ENCODE peak calls at places on chromosomes 11 and 22, in seven cellular contexts. One of them, this sample, is unnamed.

GRCh38 chr22:33758125-33758483 is 162.2 kb downstream of the LARGE1 start:
- DNase-seq in neuronal stem cell: no peak
- DNase-seq in substantia nigra: no peak
- DNase-seq in psoas muscle: no peak
- DNase-seq in adipocyte: no peak
- DNase-seq in COR-L47: no peak
- DNase-seq in non-pigmented ciliary epithelial cell: no peak
- DNase-seq in this sample: peak

GRCh38 chr11:126341760-126342161 is 13.7 kb upstream of the ST3GAL4 start:
- DNase-seq in neuronal stem cell: no peak
- DNase-seq in substantia nigra: no peak
- DNase-seq in psoas muscle: no peak
- DNase-seq in adipocyte: peak
- DNase-seq in COR-L47: no peak
- DNase-seq in non-pigmented ciliary epithelial cell: no peak
- DNase-seq in this sample: no peak

GRCh38 chr11:35009191-35009940 is 92.9 kb downstream of the PDHX start:
- DNase-seq in neuronal stem cell: no peak
- DNase-seq in substantia nigra: no peak
- DNase-seq in psoas muscle: no peak
- DNase-seq in adipocyte: peak
- DNase-seq in COR-L47: peak
- DNase-seq in non-pigmented ciliary epithelial cell: no peak
- DNase-seq in this sample: peak

GRCh38 chr22:47259990-47260389 is 497.5 kb downstream of the TBC1D22A start:
- DNase-seq in neuronal stem cell: no peak
- DNase-seq in substantia nigra: no peak
- DNase-seq in psoas muscle: no peak
- DNase-seq in adipocyte: no peak
- DNase-seq in COR-L47: no peak
- DNase-seq in non-pigmented ciliary epithelial cell: no peak
- DNase-seq in this sample: no peak

GRCh38 chr11:85438328-85438727 is 188.8 kb downstream of the DLG2 start:
- DNase-seq in neuronal stem cell: no peak
- DNase-seq in substantia nigra: no peak
- DNase-seq in psoas muscle: no peak
- DNase-seq in adipocyte: no peak
- DNase-seq in COR-L47: no peak
- DNase-seq in non-pigmented ciliary epithelial cell: no peak
- DNase-seq in this sample: no peak

GRCh38 chr22:11605468-11605981 is 3922.5 kb upstream of the OR11H1 start:
- DNase-seq in neuronal stem cell: no peak
- DNase-seq in substantia nigra: no peak
- DNase-seq in psoas muscle: no peak
- DNase-seq in adipocyte: no peak
- DNase-seq in COR-L47: no peak
- DNase-seq in non-pigmented ciliary epithelial cell: no peak
- DNase-seq in this sample: no peak

GRCh38 chr22:39236321-39237275 is 8.2 kb downstream of the PDGFB start:
- DNase-seq in neuronal stem cell: no peak
- DNase-seq in substantia nigra: no peak
- DNase-seq in psoas muscle: peak
- DNase-seq in adipocyte: no peak
- DNase-seq in COR-L47: no peak
- DNase-seq in non-pigmented ciliary epithelial cell: no peak
- DNase-seq in this sample: peak

GRCh38 chr22:35977136-35977535 is 51.5 kb downstream of the RBFOX2 start:
- DNase-seq in neuronal stem cell: no peak
- DNase-seq in substantia nigra: no peak
- DNase-seq in psoas muscle: no peak
- DNase-seq in adipocyte: peak
- DNase-seq in COR-L47: no peak
- DNase-seq in non-pigmented ciliary epithelial cell: no peak
- DNase-seq in this sample: no peak

GRCh38 chr22:20206709-20207215 is 55.9 kb upstream of the CCDC188 start:
- DNase-seq in neuronal stem cell: no peak
- DNase-seq in substantia nigra: no peak
- DNase-seq in psoas muscle: no peak
- DNase-seq in adipocyte: no peak
- DNase-seq in COR-L47: no peak
- DNase-seq in non-pigmented ciliary epithelial cell: no peak
- DNase-seq in this sample: no peak

GRCh38 chr22:40345271-40345670 is 1.0 kb upstream of the ADSL start:
- DNase-seq in neuronal stem cell: no peak
- DNase-seq in substantia nigra: no peak
- DNase-seq in psoas muscle: no peak
- DNase-seq in adipocyte: no peak
- DNase-seq in COR-L47: no peak
- DNase-seq in non-pigmented ciliary epithelial cell: no peak
- DNase-seq in this sample: no peak

GRCh38 chr11:11213117-11213516 is 139.9 kb downstream of the CSNK2A3 start:
- DNase-seq in neuronal stem cell: no peak
- DNase-seq in substantia nigra: no peak
- DNase-seq in psoas muscle: no peak
- DNase-seq in adipocyte: no peak
- DNase-seq in COR-L47: no peak
- DNase-seq in non-pigmented ciliary epithelial cell: no peak
- DNase-seq in this sample: no peak

GRCh38 chr11:71311176-71311925 is 59.0 kb upstream of the SHANK2 start:
- DNase-seq in neuronal stem cell: no peak
- DNase-seq in substantia nigra: no peak
- DNase-seq in psoas muscle: no peak
- DNase-seq in adipocyte: no peak
- DNase-seq in COR-L47: no peak
- DNase-seq in non-pigmented ciliary epithelial cell: no peak
- DNase-seq in this sample: no peak

GRCh38 chr11:119470316-119471266 is 47.6 kb upstream of the THY1 start:
- DNase-seq in neuronal stem cell: no peak
- DNase-seq in substantia nigra: no peak
- DNase-seq in psoas muscle: peak
- DNase-seq in adipocyte: peak
- DNase-seq in COR-L47: no peak
- DNase-seq in non-pigmented ciliary epithelial cell: peak
- DNase-seq in this sample: no peak

GRCh38 chr22:33542153-33542552 is 378.1 kb downstream of the LARGE1 start:
- DNase-seq in neuronal stem cell: no peak
- DNase-seq in substantia nigra: no peak
- DNase-seq in psoas muscle: no peak
- DNase-seq in adipocyte: no peak
- DNase-seq in COR-L47: no peak
- DNase-seq in non-pigmented ciliary epithelial cell: no peak
- DNase-seq in this sample: no peak

GRCh38 chr11:126211236-126212088 is at the start of the genes FAM118B and RPUSD4:
- DNase-seq in neuronal stem cell: peak
- DNase-seq in substantia nigra: peak
- DNase-seq in psoas muscle: peak
- DNase-seq in adipocyte: peak
- DNase-seq in COR-L47: peak
- DNase-seq in non-pigmented ciliary epithelial cell: peak
- DNase-seq in this sample: peak

GRCh38 chr22:38452373-38453064 is 2.5 kb downstream of the KCNJ4 start:
- DNase-seq in neuronal stem cell: no peak
- DNase-seq in substantia nigra: no peak
- DNase-seq in psoas muscle: no peak
- DNase-seq in adipocyte: no peak
- DNase-seq in COR-L47: no peak
- DNase-seq in non-pigmented ciliary epithelial cell: no peak
- DNase-seq in this sample: no peak